ENCODE peak calls at places on chromosomes 16 and 17, in six cellular contexts. One of them, this sample, is unnamed.

GRCh38 chr16:70691223-70692129 is 5.6 kb upstream of the MTSS2 start:
- DNase-seq in IMR-90: peak; percentile 97
- DNase-seq in neuronal stem cell: no peak
- DNase-seq in mesenchymal stem cell: peak; percentile 99
- DNase-seq in trophoblast cell: peak; percentile 100
- DNase-seq in H1: no peak
- DNase-seq in this sample: no peak

GRCh38 chr16:85010931-85011845 is at the start of gene ZDHHC7:
- DNase-seq in IMR-90: peak; percentile 84
- DNase-seq in neuronal stem cell: peak; percentile 73
- DNase-seq in mesenchymal stem cell: peak; percentile 89
- DNase-seq in trophoblast cell: peak; percentile 91
- DNase-seq in H1: peak; percentile 89
- DNase-seq in this sample: peak; percentile 84

GRCh38 chr16:56558024-56558747 is 6.7 kb upstream of the MT4 start:
- DNase-seq in IMR-90: peak; percentile 75
- DNase-seq in neuronal stem cell: no peak
- DNase-seq in mesenchymal stem cell: no peak
- DNase-seq in trophoblast cell: no peak
- DNase-seq in H1: no peak
- DNase-seq in this sample: no peak

GRCh38 chr16:68324336-68324735 is 13.5 kb downstream of the PRMT7 start:
- DNase-seq in IMR-90: no peak
- DNase-seq in neuronal stem cell: no peak
- DNase-seq in mesenchymal stem cell: no peak
- DNase-seq in trophoblast cell: no peak
- DNase-seq in H1: no peak
- DNase-seq in this sample: no peak

GRCh38 chr17:27407916-27408846 is 48.1 kb upstream of the KSR1 start:
- DNase-seq in IMR-90: peak; percentile 51
- DNase-seq in neuronal stem cell: no peak
- DNase-seq in mesenchymal stem cell: peak; percentile 60
- DNase-seq in trophoblast cell: peak; percentile 5
- DNase-seq in H1: no peak
- DNase-seq in this sample: no peak

GRCh38 chr17:60435244-60436170 is 13.2 kb downstream of the CHCT1 start:
- DNase-seq in IMR-90: peak; percentile 89
- DNase-seq in neuronal stem cell: peak; percentile 77
- DNase-seq in mesenchymal stem cell: peak; percentile 85
- DNase-seq in trophoblast cell: peak; percentile 97
- DNase-seq in H1: peak; percentile 86
- DNase-seq in this sample: peak; percentile 78

GRCh38 chr16:49682577-49683165 is 173.2 kb downstream of the ZNF423 start:
- DNase-seq in IMR-90: no peak
- DNase-seq in neuronal stem cell: no peak
- DNase-seq in mesenchymal stem cell: no peak
- DNase-seq in trophoblast cell: no peak
- DNase-seq in H1: no peak
- DNase-seq in this sample: no peak

GRCh38 chr17:76889323-76889722 is 21.1 kb downstream of the MGAT5B start:
- DNase-seq in IMR-90: no peak
- DNase-seq in neuronal stem cell: no peak
- DNase-seq in mesenchymal stem cell: no peak
- DNase-seq in trophoblast cell: no peak
- DNase-seq in H1: no peak
- DNase-seq in this sample: no peak

GRCh38 chr17:8133398-8133797 is 9.5 kb upstream of the HES7 start:
- DNase-seq in IMR-90: no peak
- DNase-seq in neuronal stem cell: no peak
- DNase-seq in mesenchymal stem cell: no peak
- DNase-seq in trophoblast cell: no peak
- DNase-seq in H1: peak; percentile 67
- DNase-seq in this sample: peak; percentile 85

GRCh38 chr16:8936421-8936820 is 27.3 kb downstream of the USP7 start:
- DNase-seq in IMR-90: peak; percentile 54
- DNase-seq in neuronal stem cell: no peak
- DNase-seq in mesenchymal stem cell: peak; percentile 53
- DNase-seq in trophoblast cell: peak; percentile 83
- DNase-seq in H1: no peak
- DNase-seq in this sample: peak; percentile 79

GRCh38 chr17:81481011-81481799 is 31.4 kb downstream of the ACTG1 start:
- DNase-seq in IMR-90: peak; percentile 46
- DNase-seq in neuronal stem cell: peak; percentile 70
- DNase-seq in mesenchymal stem cell: no peak
- DNase-seq in trophoblast cell: peak; percentile 23
- DNase-seq in H1: peak; percentile 70
- DNase-seq in this sample: peak; percentile 76

GRCh38 chr17:41592601-41593305 is 6.1 kb upstream of the KRT14 start:
- DNase-seq in IMR-90: no peak
- DNase-seq in neuronal stem cell: no peak
- DNase-seq in mesenchymal stem cell: no peak
- DNase-seq in trophoblast cell: no peak
- DNase-seq in H1: no peak
- DNase-seq in this sample: no peak

GRCh38 chr16:56898847-56899246 is 33.1 kb upstream of the HERPUD1 start:
- DNase-seq in IMR-90: no peak
- DNase-seq in neuronal stem cell: no peak
- DNase-seq in mesenchymal stem cell: no peak
- DNase-seq in trophoblast cell: no peak
- DNase-seq in H1: no peak
- DNase-seq in this sample: no peak

GRCh38 chr17:11644265-11645212 is 46.3 kb downstream of the DNAH9 start:
- DNase-seq in IMR-90: peak; percentile 36
- DNase-seq in neuronal stem cell: peak; percentile 67
- DNase-seq in mesenchymal stem cell: peak; percentile 22
- DNase-seq in trophoblast cell: peak; percentile 82
- DNase-seq in H1: peak; percentile 61
- DNase-seq in this sample: peak; percentile 85

GRCh38 chr17:74690409-74690825 is 22.3 kb downstream of the CD300LF start:
- DNase-seq in IMR-90: no peak
- DNase-seq in neuronal stem cell: no peak
- DNase-seq in mesenchymal stem cell: no peak
- DNase-seq in trophoblast cell: peak; percentile 20
- DNase-seq in H1: no peak
- DNase-seq in this sample: no peak
- H4K91ac ChIP-seq in IMR-90: no peak overlapping the region
- H4K91ac ChIP-seq in neuronal stem cell: no peak overlapping the region
- H4K91ac ChIP-seq in mesenchymal stem cell: no peak overlapping the region
- H4K91ac ChIP-seq in trophoblast cell: no peak overlapping the region
- H4K91ac ChIP-seq in H1: no peak overlapping the region
- H4K91ac ChIP-seq in this sample: no peak overlapping the region

GRCh38 chr16:13231365-13231764 is 330.0 kb downstream of the SHISA9 start:
- DNase-seq in IMR-90: no peak
- DNase-seq in neuronal stem cell: no peak
- DNase-seq in mesenchymal stem cell: no peak
- DNase-seq in trophoblast cell: no peak
- DNase-seq in H1: no peak
- DNase-seq in this sample: no peak
- H3K4ac ChIP-seq in IMR-90: no peak overlapping the region
- H3K4ac ChIP-seq in neuronal stem cell: no peak overlapping the region
- H3K4ac ChIP-seq in mesenchymal stem cell: no peak overlapping the region
- H3K4ac ChIP-seq in trophoblast cell: no peak overlapping the region
- H3K4ac ChIP-seq in H1: no peak overlapping the region
- H3K4ac ChIP-seq in this sample: no peak overlapping the region

GRCh38 chr16:73966851-73967250 is 329.8 kb upstream of the PSMD7 start:
- DNase-seq in IMR-90: no peak
- DNase-seq in neuronal stem cell: no peak
- DNase-seq in mesenchymal stem cell: no peak
- DNase-seq in trophoblast cell: no peak
- DNase-seq in H1: no peak
- DNase-seq in this sample: no peak
- H4K91ac ChIP-seq in IMR-90: no peak overlapping the region
- H4K91ac ChIP-seq in neuronal stem cell: no peak overlapping the region
- H4K91ac ChIP-seq in mesenchymal stem cell: no peak overlapping the region
- H4K91ac ChIP-seq in trophoblast cell: no peak overlapping the region
- H4K91ac ChIP-seq in H1: no peak overlapping the region
- H4K91ac ChIP-seq in this sample: no peak overlapping the region

GRCh38 chr17:64036198-64036922 is 15.9 kb upstream of the ICAM2 start:
- DNase-seq in IMR-90: no peak
- DNase-seq in neuronal stem cell: no peak
- DNase-seq in mesenchymal stem cell: no peak
- DNase-seq in trophoblast cell: no peak
- DNase-seq in H1: peak; percentile 65
- DNase-seq in this sample: peak; percentile 92
- H3K4ac ChIP-seq in IMR-90: no peak overlapping the region
- H3K4ac ChIP-seq in neuronal stem cell: no peak overlapping the region
- H3K4ac ChIP-seq in mesenchymal stem cell: no peak overlapping the region
- H3K4ac ChIP-seq in trophoblast cell: no peak overlapping the region
- H3K4ac ChIP-seq in H1: no peak overlapping the region
- H3K4ac ChIP-seq in this sample: no peak overlapping the region

GRCh38 chr17:10060526-10060925 is 137.9 kb downstream of the GAS7 start:
- DNase-seq in IMR-90: no peak
- DNase-seq in neuronal stem cell: no peak
- DNase-seq in mesenchymal stem cell: no peak
- DNase-seq in trophoblast cell: no peak
- DNase-seq in H1: no peak
- DNase-seq in this sample: no peak

GRCh38 chr17:10059684-10060211 is 138.7 kb downstream of the GAS7 start:
- DNase-seq in IMR-90: peak; percentile 15
- DNase-seq in neuronal stem cell: no peak
- DNase-seq in mesenchymal stem cell: peak; percentile 65
- DNase-seq in trophoblast cell: peak; percentile 62
- DNase-seq in H1: no peak
- DNase-seq in this sample: no peak

GRCh38 chr17:10062757-10063385 is 135.5 kb downstream of the GAS7 start:
- DNase-seq in IMR-90: no peak
- DNase-seq in neuronal stem cell: no peak
- DNase-seq in mesenchymal stem cell: no peak
- DNase-seq in trophoblast cell: no peak
- DNase-seq in H1: no peak
- DNase-seq in this sample: no peak

GRCh38 chr17:10058924-10059683 is 139.3 kb downstream of the GAS7 start:
- DNase-seq in IMR-90: no peak
- DNase-seq in neuronal stem cell: no peak
- DNase-seq in mesenchymal stem cell: no peak
- DNase-seq in trophoblast cell: peak; percentile 69
- DNase-seq in H1: no peak
- DNase-seq in this sample: no peak

GRCh38 chr17:10061131-10061581 is 137.2 kb downstream of the GAS7 start:
- DNase-seq in IMR-90: no peak
- DNase-seq in neuronal stem cell: no peak
- DNase-seq in mesenchymal stem cell: no peak
- DNase-seq in trophoblast cell: no peak
- DNase-seq in H1: no peak
- DNase-seq in this sample: no peak
- H4K91ac ChIP-seq in IMR-90: no peak overlapping the region
- H4K91ac ChIP-seq in neuronal stem cell: no peak overlapping the region
- H4K91ac ChIP-seq in mesenchymal stem cell: no peak overlapping the region
- H4K91ac ChIP-seq in trophoblast cell: no peak overlapping the region
- H4K91ac ChIP-seq in H1: no peak overlapping the region
- H4K91ac ChIP-seq in this sample: no peak overlapping the region

GRCh38 chr16:75250809-75251279 is 580 bp downstream of the BCAR1 start:
- DNase-seq in IMR-90: no peak
- DNase-seq in neuronal stem cell: no peak
- DNase-seq in mesenchymal stem cell: peak; percentile 46
- DNase-seq in trophoblast cell: peak; percentile 54
- DNase-seq in H1: no peak
- DNase-seq in this sample: no peak
- H3K4ac ChIP-seq in IMR-90: peak overlapping the region; percentile 85
- H3K4ac ChIP-seq in neuronal stem cell: no peak overlapping the region
- H3K4ac ChIP-seq in mesenchymal stem cell: peak overlapping the region; percentile 90
- H3K4ac ChIP-seq in trophoblast cell: peak overlapping the region; percentile 98
- H3K4ac ChIP-seq in H1: peak overlapping the region; percentile 75
- H3K4ac ChIP-seq in this sample: no peak overlapping the region

DNA sequence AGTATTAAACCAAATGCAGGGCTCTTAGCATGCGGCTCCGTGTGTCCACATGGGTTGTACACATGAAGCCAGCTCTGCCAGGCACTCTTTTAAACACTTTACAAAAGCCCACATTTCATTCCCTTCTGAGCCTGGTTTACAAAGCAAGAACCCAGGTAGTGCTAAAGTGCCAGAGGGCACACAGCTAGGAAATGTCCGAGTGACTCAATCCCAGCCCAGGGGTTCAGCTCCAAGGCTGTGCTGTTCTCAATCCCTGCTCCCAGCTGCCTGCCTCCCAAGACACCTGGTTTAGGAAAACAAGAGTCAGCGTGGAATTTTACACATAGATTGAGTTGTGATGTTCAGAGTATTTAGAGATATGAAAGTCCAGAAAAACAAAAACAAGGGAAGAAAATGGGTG is 13.3 kb upstream of the DCAF7 start:
- DNase-seq in IMR-90: no peak
- DNase-seq in neuronal stem cell: no peak
- DNase-seq in mesenchymal stem cell: peak; percentile 30
- DNase-seq in trophoblast cell: peak; percentile 11
- DNase-seq in H1: no peak
- DNase-seq in this sample: no peak
- H4K91ac ChIP-seq in IMR-90: no peak overlapping the region
- H4K91ac ChIP-seq in neuronal stem cell: no peak overlapping the region
- H4K91ac ChIP-seq in mesenchymal stem cell: no peak overlapping the region
- H4K91ac ChIP-seq in trophoblast cell: no peak overlapping the region
- H4K91ac ChIP-seq in H1: no peak overlapping the region
- H4K91ac ChIP-seq in this sample: no peak overlapping the region

GRCh38 chr16:31134625-31135534 is 647 bp downstream of the PRSS8 start:
- DNase-seq in IMR-90: no peak
- DNase-seq in neuronal stem cell: no peak
- DNase-seq in mesenchymal stem cell: peak; percentile 18
- DNase-seq in trophoblast cell: peak; percentile 69
- DNase-seq in H1: peak; percentile 66
- DNase-seq in this sample: peak; percentile 80
- H3K4ac ChIP-seq in IMR-90: no peak overlapping the region
- H3K4ac ChIP-seq in neuronal stem cell: peak overlapping the region; percentile 10
- H3K4ac ChIP-seq in mesenchymal stem cell: no peak overlapping the region
- H3K4ac ChIP-seq in trophoblast cell: peak overlapping the region; percentile 96
- H3K4ac ChIP-seq in H1: peak overlapping the region; percentile 92
- H3K4ac ChIP-seq in this sample: no peak overlapping the region

GRCh38 chr16:2056077-2056476 is 8.3 kb downstream of the TSC2 start:
- DNase-seq in IMR-90: no peak
- DNase-seq in neuronal stem cell: no peak
- DNase-seq in mesenchymal stem cell: no peak
- DNase-seq in trophoblast cell: no peak
- DNase-seq in H1: no peak
- DNase-seq in this sample: no peak
- H4K91ac ChIP-seq in IMR-90: no peak overlapping the region
- H4K91ac ChIP-seq in neuronal stem cell: no peak overlapping the region
- H4K91ac ChIP-seq in mesenchymal stem cell: no peak overlapping the region
- H4K91ac ChIP-seq in trophoblast cell: no peak overlapping the region
- H4K91ac ChIP-seq in H1: no peak overlapping the region
- H4K91ac ChIP-seq in this sample: no peak overlapping the region